ENCODE peak calls at places on chromosomes 4 and X, in six cellular contexts. T, B, A, J, G and Q are unnamed samples.
A peak's percentile ranks its signal among the peaks of the same experiment; 100 is the strongest.

GRCh38 chr4:90833698-90834097 is 706.5 kb downstream of the CCSER1 start:
- DNase-seq in T (no peak), B (no peak), A (no peak), J (no peak), G (no peak), Q (no peak)

GRCh38 chr4:147942729-147943128 is 210.8 kb downstream of the ARHGAP10 start:
- DNase-seq in T (no peak), B (no peak), A (no peak), J (no peak), G (no peak), Q (no peak)

GRCh38 chr4:33579951-33580350 is 2664.4 kb downstream of the ARAP2 start:
- DNase-seq in T (no peak), B (no peak), A (no peak), J (no peak), G (no peak), Q (no peak)

GRCh38 chrX:18961686-18962085 is 22.2 kb downstream of the PHKA2 start:
- DNase-seq in T (no peak), B (no peak), A (no peak), J (no peak), G (no peak), Q (no peak)

GRCh38 chr4:47744843-47745382 is 93.0 kb downstream of the CORIN start:
- DNase-seq in T (no peak), B (no peak), A (no peak), J (no peak), G (no peak), Q (no peak)

GRCh38 chr4:38141808-38142500 is 181.8 kb downstream of the PTTG2 start:
- DNase-seq in T (no peak), B (peak; percentile 70), A (no peak), J (no peak), G (no peak), Q (no peak)

GRCh38 chrX:54633641-54634040 is 103.6 kb downstream of the GNL3L start:
- DNase-seq in T (no peak), B (no peak), A (no peak), J (no peak), G (peak; percentile 6), Q (no peak)

GRCh38 chrX:37745354-37745753 is 34.5 kb upstream of the CYBB start:
- DNase-seq in T (peak; percentile 65), B (no peak), A (peak; percentile 79), J (peak; percentile 76), G (peak; percentile 45), Q (no peak)

GRCh38 chrX:148270499-148270898 is 229.9 kb upstream of the AFF2 start:
- DNase-seq in T (no peak), B (no peak), A (no peak), J (no peak), G (no peak), Q (no peak)

GRCh38 chr4:131091896-131092295 is 1995.9 kb downstream of the C4orf33 start:
- DNase-seq in T (no peak), B (no peak), A (no peak), J (no peak), G (no peak), Q (no peak)

GRCh38 chr4:102554482-102554881 is 53.3 kb downstream of the NFKB1 start:
- DNase-seq in T (no peak), B (no peak), A (no peak), J (peak; percentile 72), G (peak; percentile 52), Q (no peak)

GRCh38 chr4:101104264-101105052 is 242.9 kb downstream of the PPP3CA start:
- DNase-seq in T (no peak), B (no peak), A (no peak), J (no peak), G (no peak), Q (no peak)

GRCh38 chrX:14344172-14344940 is 185.0 kb upstream of the GLRA2 start:
- DNase-seq in T (no peak), B (no peak), A (no peak), J (no peak), G (no peak), Q (no peak)

GRCh38 chr4:77500801-77501200 is 104.8 kb upstream of the CXCL13 start:
- DNase-seq in T (no peak), B (no peak), A (no peak), J (no peak), G (no peak), Q (no peak)

GRCh38 chr4:89410687-89411086 is 103.1 kb upstream of the GPRIN3 start:
- DNase-seq in T (no peak), B (no peak), A (no peak), J (no peak), G (no peak), Q (no peak)

GRCh38 chr4:25635501-25635900 is 20.1 kb upstream of the SLC34A2 start:
- DNase-seq in T (no peak), B (no peak), A (no peak), J (no peak), G (no peak), Q (no peak)

GRCh38 chr4:149311076-149311475 is 504.6 kb downstream of the IQCM start:
- DNase-seq in T (no peak), B (no peak), A (no peak), J (no peak), G (no peak), Q (no peak)

GRCh38 chrX:107154787-107155620 is 36.4 kb upstream of the RBM41 start:
- DNase-seq in T (no peak), B (no peak), A (no peak), J (no peak), G (no peak), Q (no peak)

GRCh38 chr4:47104986-47105385 is 73.6 kb downstream of the GABRB1 start:
- DNase-seq in T (no peak), B (no peak), A (no peak), J (no peak), G (no peak), Q (no peak)

GRCh38 chrX:9438950-9439494 is 25.8 kb upstream of the TBL1X start:
- DNase-seq in T (no peak), B (no peak), A (no peak), J (no peak), G (no peak), Q (no peak)

GRCh38 chrX:128287693-128288092 is 235.5 kb upstream of the ACTRT1 start:
- DNase-seq in T (no peak), B (no peak), A (no peak), J (no peak), G (no peak), Q (no peak)

GRCh38 chr4:158170691-158171455 is 2.0 kb downstream of the GASK1B start:
- DNase-seq in T (peak; percentile 40), B (peak; percentile 67), A (peak; percentile 69), J (peak; percentile 81), G (peak; percentile 81), Q (no peak)

GRCh38 chrX:109987884-109988283 is 15.0 kb upstream of the TMEM164 start:
- DNase-seq in T (no peak), B (no peak), A (no peak), J (no peak), G (no peak), Q (no peak)

GRCh38 chr4:163166041-163166579 is 580 bp downstream of the NAF1 start:
- DNase-seq in T (peak; percentile 56), B (peak; percentile 76), A (peak; percentile 60), J (peak; percentile 79), G (peak; percentile 28), Q (no peak)

GRCh38 chr4:55083771-55084170 is 41.6 kb downstream of the KDR start:
- DNase-seq in T (no peak), B (no peak), A (no peak), J (no peak), G (no peak), Q (no peak)

DNA sequence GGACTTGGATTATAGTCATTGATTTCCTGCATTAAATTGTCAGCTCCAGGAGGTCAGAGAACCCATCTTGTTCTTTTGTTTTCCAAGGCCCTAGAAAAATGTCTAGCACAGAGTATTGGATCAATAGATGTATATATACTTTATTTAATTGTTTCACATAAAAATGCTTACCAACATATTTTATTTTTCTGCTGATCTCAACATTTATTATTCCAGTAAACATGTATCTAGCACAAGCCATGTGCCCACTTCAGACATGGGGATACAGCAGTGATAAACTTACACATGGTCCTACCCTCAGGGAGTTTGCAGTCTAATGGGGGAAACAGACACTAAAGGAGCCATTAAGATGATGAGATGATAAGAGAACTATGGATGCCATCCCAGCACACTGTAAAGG is 49.1 kb upstream of the TBC1D9 start:
- DNase-seq in T (no peak), B (no peak), A (no peak), J (no peak), G (no peak), Q (no peak)
- TF ChIP-seq POLR2A in T (no peak), B (no peak), A (no peak), J (no peak), G (no peak), Q (no peak)

GRCh38 chr4:10140866-10141759 is 24.5 kb upstream of the WDR1 start:
- DNase-seq in T (no peak), B (no peak), A (no peak), J (no peak), G (no peak), Q (no peak)
- TF ChIP-seq CTCF in T (no peak), B (no peak), A (no peak), J (no peak), G (no peak), Q (no peak)

GRCh38 chrX:7084841-7085240 is 62.7 kb upstream of the STS start:
- DNase-seq in T (no peak), B (no peak), A (no peak), J (no peak), G (no peak), Q (no peak)
- H3K4me3 ChIP-seq in T (no peak overlapping the region), B (no peak overlapping the region), A (no peak overlapping the region), J (no peak overlapping the region), G (no peak overlapping the region), Q (no peak overlapping the region)

DNA sequence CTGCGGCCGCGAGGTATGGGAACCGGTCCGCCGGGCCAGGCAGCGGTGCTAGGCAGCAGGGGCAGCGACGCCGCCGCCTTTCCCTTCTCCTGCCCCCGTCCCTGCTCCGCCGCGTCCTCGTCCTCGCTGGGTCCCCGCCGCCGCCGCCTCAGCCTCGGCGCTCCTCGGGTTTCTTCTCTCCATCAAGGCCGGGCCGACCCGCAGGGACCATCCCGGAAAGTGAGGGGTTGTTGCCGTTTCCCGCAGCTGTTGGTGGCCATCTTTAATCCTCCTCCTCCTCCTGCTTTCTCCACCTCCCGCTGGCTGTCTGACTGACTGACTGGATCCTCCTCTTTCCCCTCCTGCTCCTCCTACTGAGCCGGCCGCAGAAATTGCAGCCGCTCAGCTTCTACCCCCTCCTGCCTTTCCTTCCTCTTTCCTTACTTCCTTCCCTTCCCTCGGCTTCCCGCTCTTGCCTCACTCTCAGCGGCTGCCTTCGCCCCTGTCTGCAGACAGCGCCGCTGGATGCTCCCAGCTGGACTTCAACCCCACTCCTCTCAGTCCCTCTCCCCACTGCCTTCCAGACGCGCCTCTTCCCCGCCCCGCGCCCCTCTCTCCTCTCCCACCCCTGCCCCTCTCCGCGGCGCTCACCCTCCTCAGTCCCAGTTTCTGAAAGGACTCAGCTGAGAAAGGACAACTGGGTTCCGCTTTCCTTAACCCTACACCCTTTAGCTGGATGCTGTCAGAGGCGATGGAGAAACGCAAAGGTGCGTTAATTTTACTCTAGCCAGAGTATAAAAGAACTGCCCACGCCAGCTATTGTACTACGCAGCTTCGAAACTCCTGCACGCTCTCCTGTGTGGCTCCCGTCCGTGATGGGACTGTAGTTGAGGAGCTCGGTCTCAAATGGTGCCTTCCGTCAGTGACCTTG is at the start of gene WDFY3:
- DNase-seq in T (peak; percentile 78), B (peak; percentile 91), A (peak; percentile 84), J (peak; percentile 94), G (peak; percentile 90), Q (no peak)
- TF ChIP-seq POLR2A in T (peak; percentile 90), B (peak; percentile 9), A (peak; percentile 64), J (peak; percentile 47), G (no peak), Q (no peak)

GRCh38 chr4:70704333-70705145 is 16.2 kb downstream of the UTP3 start:
- DNase-seq in T (peak; percentile 82), B (peak; percentile 91), A (peak; percentile 93), J (peak; percentile 90), G (peak; percentile 89), Q (no peak)
- TF ChIP-seq CTCF in T (peak; percentile 21), B (peak; percentile 53), A (peak; percentile 26), J (no peak), G (peak; percentile 54), Q (no peak)

GRCh38 chr4:153433753-153434105 is 32.4 kb upstream of the TMEM131L start:
- DNase-seq in T (no peak), B (no peak), A (no peak), J (no peak), G (no peak), Q (no peak)
- H3K4me3 ChIP-seq in T (no peak overlapping the region), B (peak overlapping the region; percentile 28), A (no peak overlapping the region), J (no peak overlapping the region), G (no peak overlapping the region), Q (no peak overlapping the region)